ENCODE peak calls at places on chromosomes 1 and 21, in ten cellular contexts. One of them, this sample, is unnamed.

GRCh38 chr1:206703647-206704046 is 18.9 kb downstream of the MAPKAPK2 start:
- DNase-seq in AG08395: no peak
- DNase-seq in stimulated activated CD4-positive, alpha-beta T cell treated with anti-CD3 and anti-CD28 coated beads, Interleukin-1b, Interleukin-23, amount 100 ng/mL, for 4 hours: peak
- DNase-seq in A172: no peak
- DNase-seq in NCI-H1105 treated with DMSO at 0.1 percent for 48 hours: no peak
- DNase-seq in heart right ventricle: no peak
- DNase-seq in NCI-H1417: no peak
- DNase-seq in NCI-H2081: no peak
- DNase-seq in stimulated activated CD8-positive, alpha-beta memory T cell treated with anti-CD3 and anti-CD28 coated beads, Interleukin-7, amount 100 ng/mL, for 1 hour: peak
- DNase-seq in GM12864: no peak
- DNase-seq in this sample: no peak

GRCh38 chr1:225449261-225449660 is 21.4 kb upstream of the LBR start:
- DNase-seq in NCI-H1417: no peak
- DNase-seq in heart right ventricle: no peak
- DNase-seq in stimulated activated CD8-positive, alpha-beta memory T cell treated with anti-CD3 and anti-CD28 coated beads, Interleukin-7, amount 100 ng/mL, for 1 hour: no peak
- DNase-seq in A172: peak
- DNase-seq in AG08395: no peak
- DNase-seq in NCI-H2081: no peak
- DNase-seq in GM12864: no peak
- DNase-seq in stimulated activated CD4-positive, alpha-beta T cell treated with anti-CD3 and anti-CD28 coated beads, Interleukin-1b, Interleukin-23, amount 100 ng/mL, for 4 hours: no peak
- DNase-seq in NCI-H1105 treated with DMSO at 0.1 percent for 48 hours: no peak
- DNase-seq in this sample: no peak

GRCh38 chr21:41345934-41346685 is 15.7 kb upstream of the MX2 start:
- DNase-seq in stimulated activated CD8-positive, alpha-beta memory T cell treated with anti-CD3 and anti-CD28 coated beads, Interleukin-7, amount 100 ng/mL, for 1 hour: no peak
- DNase-seq in NCI-H1417: no peak
- DNase-seq in A172: peak
- DNase-seq in AG08395: no peak
- DNase-seq in NCI-H2081: no peak
- DNase-seq in GM12864: no peak
- DNase-seq in stimulated activated CD4-positive, alpha-beta T cell treated with anti-CD3 and anti-CD28 coated beads, Interleukin-1b, Interleukin-23, amount 100 ng/mL, for 4 hours: no peak
- DNase-seq in NCI-H1105 treated with DMSO at 0.1 percent for 48 hours: no peak
- DNase-seq in heart right ventricle: no peak
- DNase-seq in this sample: no peak

GRCh38 chr1:244160455-244161020 is 109.5 kb downstream of the ZBTB18 start:
- DNase-seq in stimulated activated CD8-positive, alpha-beta memory T cell treated with anti-CD3 and anti-CD28 coated beads, Interleukin-7, amount 100 ng/mL, for 1 hour: no peak
- DNase-seq in GM12864: no peak
- DNase-seq in AG08395: no peak
- DNase-seq in heart right ventricle: no peak
- DNase-seq in stimulated activated CD4-positive, alpha-beta T cell treated with anti-CD3 and anti-CD28 coated beads, Interleukin-1b, Interleukin-23, amount 100 ng/mL, for 4 hours: no peak
- DNase-seq in A172: no peak
- DNase-seq in NCI-H1417: no peak
- DNase-seq in NCI-H1105 treated with DMSO at 0.1 percent for 48 hours: no peak
- DNase-seq in NCI-H2081: no peak
- DNase-seq in this sample: no peak

GRCh38 chr1:16340673-16341072 is 11.6 kb downstream of the FBXO42 start:
- DNase-seq in heart right ventricle: no peak
- DNase-seq in stimulated activated CD4-positive, alpha-beta T cell treated with anti-CD3 and anti-CD28 coated beads, Interleukin-1b, Interleukin-23, amount 100 ng/mL, for 4 hours: no peak
- DNase-seq in stimulated activated CD8-positive, alpha-beta memory T cell treated with anti-CD3 and anti-CD28 coated beads, Interleukin-7, amount 100 ng/mL, for 1 hour: no peak
- DNase-seq in AG08395: no peak
- DNase-seq in NCI-H2081: no peak
- DNase-seq in NCI-H1105 treated with DMSO at 0.1 percent for 48 hours: no peak
- DNase-seq in A172: no peak
- DNase-seq in GM12864: no peak
- DNase-seq in NCI-H1417: no peak
- DNase-seq in this sample: no peak

GRCh38 chr1:155834296-155834926 is 22.6 kb downstream of the GON4L start:
- DNase-seq in NCI-H1105 treated with DMSO at 0.1 percent for 48 hours: no peak
- DNase-seq in GM12864: no peak
- DNase-seq in NCI-H2081: no peak
- DNase-seq in A172: peak
- DNase-seq in stimulated activated CD4-positive, alpha-beta T cell treated with anti-CD3 and anti-CD28 coated beads, Interleukin-1b, Interleukin-23, amount 100 ng/mL, for 4 hours: no peak
- DNase-seq in heart right ventricle: no peak
- DNase-seq in NCI-H1417: no peak
- DNase-seq in AG08395: peak
- DNase-seq in stimulated activated CD8-positive, alpha-beta memory T cell treated with anti-CD3 and anti-CD28 coated beads, Interleukin-7, amount 100 ng/mL, for 1 hour: no peak
- DNase-seq in this sample: no peak

GRCh38 chr21:27526451-27526850 is 559.6 kb upstream of the ADAMTS5 start:
- DNase-seq in NCI-H1417: no peak
- DNase-seq in NCI-H2081: no peak
- DNase-seq in stimulated activated CD8-positive, alpha-beta memory T cell treated with anti-CD3 and anti-CD28 coated beads, Interleukin-7, amount 100 ng/mL, for 1 hour: no peak
- DNase-seq in heart right ventricle: no peak
- DNase-seq in stimulated activated CD4-positive, alpha-beta T cell treated with anti-CD3 and anti-CD28 coated beads, Interleukin-1b, Interleukin-23, amount 100 ng/mL, for 4 hours: no peak
- DNase-seq in AG08395: no peak
- DNase-seq in NCI-H1105 treated with DMSO at 0.1 percent for 48 hours: no peak
- DNase-seq in A172: no peak
- DNase-seq in GM12864: no peak
- DNase-seq in this sample: no peak

GRCh38 chr1:66311092-66311491 is 222.9 kb upstream of the SGIP1 start:
- DNase-seq in stimulated activated CD8-positive, alpha-beta memory T cell treated with anti-CD3 and anti-CD28 coated beads, Interleukin-7, amount 100 ng/mL, for 1 hour: no peak
- DNase-seq in heart right ventricle: no peak
- DNase-seq in A172: no peak
- DNase-seq in NCI-H2081: no peak
- DNase-seq in GM12864: no peak
- DNase-seq in NCI-H1417: no peak
- DNase-seq in NCI-H1105 treated with DMSO at 0.1 percent for 48 hours: no peak
- DNase-seq in stimulated activated CD4-positive, alpha-beta T cell treated with anti-CD3 and anti-CD28 coated beads, Interleukin-1b, Interleukin-23, amount 100 ng/mL, for 4 hours: no peak
- DNase-seq in AG08395: no peak
- DNase-seq in this sample: no peak

GRCh38 chr1:189821838-189822237 is 655.8 kb downstream of the BRINP3 start:
- DNase-seq in NCI-H2081: no peak
- DNase-seq in stimulated activated CD4-positive, alpha-beta T cell treated with anti-CD3 and anti-CD28 coated beads, Interleukin-1b, Interleukin-23, amount 100 ng/mL, for 4 hours: no peak
- DNase-seq in NCI-H1417: no peak
- DNase-seq in heart right ventricle: no peak
- DNase-seq in GM12864: no peak
- DNase-seq in stimulated activated CD8-positive, alpha-beta memory T cell treated with anti-CD3 and anti-CD28 coated beads, Interleukin-7, amount 100 ng/mL, for 1 hour: no peak
- DNase-seq in NCI-H1105 treated with DMSO at 0.1 percent for 48 hours: no peak
- DNase-seq in AG08395: no peak
- DNase-seq in A172: no peak
- DNase-seq in this sample: no peak

GRCh38 chr1:67735220-67735619 is 50.2 kb downstream of the GADD45A start:
- DNase-seq in NCI-H1417: no peak
- DNase-seq in stimulated activated CD4-positive, alpha-beta T cell treated with anti-CD3 and anti-CD28 coated beads, Interleukin-1b, Interleukin-23, amount 100 ng/mL, for 4 hours: no peak
- DNase-seq in NCI-H2081: no peak
- DNase-seq in heart right ventricle: no peak
- DNase-seq in stimulated activated CD8-positive, alpha-beta memory T cell treated with anti-CD3 and anti-CD28 coated beads, Interleukin-7, amount 100 ng/mL, for 1 hour: no peak
- DNase-seq in A172: no peak
- DNase-seq in GM12864: no peak
- DNase-seq in AG08395: no peak
- DNase-seq in NCI-H1105 treated with DMSO at 0.1 percent for 48 hours: no peak
- DNase-seq in this sample: no peak

GRCh38 chr1:216310776-216311175 is 112.5 kb downstream of the USH2A start:
- DNase-seq in AG08395: no peak
- DNase-seq in NCI-H2081: peak
- DNase-seq in A172: peak
- DNase-seq in stimulated activated CD4-positive, alpha-beta T cell treated with anti-CD3 and anti-CD28 coated beads, Interleukin-1b, Interleukin-23, amount 100 ng/mL, for 4 hours: no peak
- DNase-seq in NCI-H1417: peak
- DNase-seq in stimulated activated CD8-positive, alpha-beta memory T cell treated with anti-CD3 and anti-CD28 coated beads, Interleukin-7, amount 100 ng/mL, for 1 hour: no peak
- DNase-seq in GM12864: peak
- DNase-seq in heart right ventricle: peak
- DNase-seq in NCI-H1105 treated with DMSO at 0.1 percent for 48 hours: peak
- DNase-seq in this sample: peak

GRCh38 chr1:2383576-2383975 is 7.8 kb downstream of the MORN1 start:
- DNase-seq in stimulated activated CD4-positive, alpha-beta T cell treated with anti-CD3 and anti-CD28 coated beads, Interleukin-1b, Interleukin-23, amount 100 ng/mL, for 4 hours: no peak
- DNase-seq in GM12864: no peak
- DNase-seq in A172: no peak
- DNase-seq in heart right ventricle: no peak
- DNase-seq in stimulated activated CD8-positive, alpha-beta memory T cell treated with anti-CD3 and anti-CD28 coated beads, Interleukin-7, amount 100 ng/mL, for 1 hour: no peak
- DNase-seq in NCI-H2081: no peak
- DNase-seq in NCI-H1417: no peak
- DNase-seq in NCI-H1105 treated with DMSO at 0.1 percent for 48 hours: no peak
- DNase-seq in AG08395: no peak
- DNase-seq in this sample: no peak

GRCh38 chr1:28443550-28443949 is 62.3 kb upstream of the RCC1 start:
- DNase-seq in NCI-H1105 treated with DMSO at 0.1 percent for 48 hours: no peak
- DNase-seq in NCI-H1417: no peak
- DNase-seq in stimulated activated CD8-positive, alpha-beta memory T cell treated with anti-CD3 and anti-CD28 coated beads, Interleukin-7, amount 100 ng/mL, for 1 hour: no peak
- DNase-seq in NCI-H2081: no peak
- DNase-seq in GM12864: no peak
- DNase-seq in AG08395: no peak
- DNase-seq in A172: no peak
- DNase-seq in stimulated activated CD4-positive, alpha-beta T cell treated with anti-CD3 and anti-CD28 coated beads, Interleukin-1b, Interleukin-23, amount 100 ng/mL, for 4 hours: no peak
- DNase-seq in heart right ventricle: no peak
- DNase-seq in this sample: no peak

GRCh38 chr1:109228167-109228566 is 14.4 kb downstream of the SARS1 start:
- DNase-seq in GM12864: no peak
- DNase-seq in NCI-H1105 treated with DMSO at 0.1 percent for 48 hours: no peak
- DNase-seq in heart right ventricle: no peak
- DNase-seq in AG08395: no peak
- DNase-seq in A172: peak
- DNase-seq in stimulated activated CD8-positive, alpha-beta memory T cell treated with anti-CD3 and anti-CD28 coated beads, Interleukin-7, amount 100 ng/mL, for 1 hour: no peak
- DNase-seq in NCI-H1417: no peak
- DNase-seq in stimulated activated CD4-positive, alpha-beta T cell treated with anti-CD3 and anti-CD28 coated beads, Interleukin-1b, Interleukin-23, amount 100 ng/mL, for 4 hours: no peak
- DNase-seq in NCI-H2081: no peak
- DNase-seq in this sample: no peak

GRCh38 chr1:164733070-164733469 is 174.1 kb downstream of the PBX1 start:
- DNase-seq in GM12864: no peak
- DNase-seq in A172: peak
- DNase-seq in stimulated activated CD4-positive, alpha-beta T cell treated with anti-CD3 and anti-CD28 coated beads, Interleukin-1b, Interleukin-23, amount 100 ng/mL, for 4 hours: no peak
- DNase-seq in heart right ventricle: no peak
- DNase-seq in AG08395: peak
- DNase-seq in NCI-H1105 treated with DMSO at 0.1 percent for 48 hours: no peak
- DNase-seq in stimulated activated CD8-positive, alpha-beta memory T cell treated with anti-CD3 and anti-CD28 coated beads, Interleukin-7, amount 100 ng/mL, for 1 hour: no peak
- DNase-seq in NCI-H2081: no peak
- DNase-seq in NCI-H1417: no peak
- DNase-seq in this sample: no peak

GRCh38 chr1:153567621-153568366 is 2.1 kb upstream of the S100A2 start:
- DNase-seq in AG08395: no peak
- DNase-seq in stimulated activated CD4-positive, alpha-beta T cell treated with anti-CD3 and anti-CD28 coated beads, Interleukin-1b, Interleukin-23, amount 100 ng/mL, for 4 hours: no peak
- DNase-seq in stimulated activated CD8-positive, alpha-beta memory T cell treated with anti-CD3 and anti-CD28 coated beads, Interleukin-7, amount 100 ng/mL, for 1 hour: no peak
- DNase-seq in A172: peak
- DNase-seq in NCI-H2081: no peak
- DNase-seq in GM12864: no peak
- DNase-seq in NCI-H1417: peak
- DNase-seq in heart right ventricle: no peak
- DNase-seq in NCI-H1105 treated with DMSO at 0.1 percent for 48 hours: no peak
- DNase-seq in this sample: no peak

GRCh38 chr1:70745199-70745598 is 302.4 kb downstream of the PTGER3 start:
- DNase-seq in GM12864: no peak
- DNase-seq in A172: no peak
- DNase-seq in heart right ventricle: no peak
- DNase-seq in NCI-H1105 treated with DMSO at 0.1 percent for 48 hours: no peak
- DNase-seq in stimulated activated CD4-positive, alpha-beta T cell treated with anti-CD3 and anti-CD28 coated beads, Interleukin-1b, Interleukin-23, amount 100 ng/mL, for 4 hours: no peak
- DNase-seq in NCI-H2081: no peak
- DNase-seq in NCI-H1417: no peak
- DNase-seq in AG08395: no peak
- DNase-seq in stimulated activated CD8-positive, alpha-beta memory T cell treated with anti-CD3 and anti-CD28 coated beads, Interleukin-7, amount 100 ng/mL, for 1 hour: no peak
- DNase-seq in this sample: no peak

GRCh38 chr1:27006683-27007082 is 6.0 kb downstream of the TENT5B start:
- DNase-seq in AG08395: no peak
- DNase-seq in NCI-H1417: no peak
- DNase-seq in GM12864: no peak
- DNase-seq in A172: no peak
- DNase-seq in stimulated activated CD4-positive, alpha-beta T cell treated with anti-CD3 and anti-CD28 coated beads, Interleukin-1b, Interleukin-23, amount 100 ng/mL, for 4 hours: no peak
- DNase-seq in NCI-H2081: no peak
- DNase-seq in NCI-H1105 treated with DMSO at 0.1 percent for 48 hours: no peak
- DNase-seq in heart right ventricle: no peak
- DNase-seq in stimulated activated CD8-positive, alpha-beta memory T cell treated with anti-CD3 and anti-CD28 coated beads, Interleukin-7, amount 100 ng/mL, for 1 hour: no peak
- DNase-seq in this sample: no peak

GRCh38 chr1:53066433-53066832 is 4.4 kb downstream of the PODN start:
- DNase-seq in NCI-H2081: no peak
- DNase-seq in A172: no peak
- DNase-seq in NCI-H1417: no peak
- DNase-seq in stimulated activated CD8-positive, alpha-beta memory T cell treated with anti-CD3 and anti-CD28 coated beads, Interleukin-7, amount 100 ng/mL, for 1 hour: no peak
- DNase-seq in GM12864: no peak
- DNase-seq in NCI-H1105 treated with DMSO at 0.1 percent for 48 hours: no peak
- DNase-seq in stimulated activated CD4-positive, alpha-beta T cell treated with anti-CD3 and anti-CD28 coated beads, Interleukin-1b, Interleukin-23, amount 100 ng/mL, for 4 hours: no peak
- DNase-seq in heart right ventricle: no peak
- DNase-seq in AG08395: no peak
- DNase-seq in this sample: no peak

GRCh38 chr1:52358851-52359497 is 7.0 kb downstream of the CC2D1B start:
- DNase-seq in AG08395: no peak
- DNase-seq in stimulated activated CD4-positive, alpha-beta T cell treated with anti-CD3 and anti-CD28 coated beads, Interleukin-1b, Interleukin-23, amount 100 ng/mL, for 4 hours: no peak
- DNase-seq in NCI-H2081: no peak
- DNase-seq in A172: no peak
- DNase-seq in GM12864: no peak
- DNase-seq in NCI-H1417: no peak
- DNase-seq in heart right ventricle: no peak
- DNase-seq in NCI-H1105 treated with DMSO at 0.1 percent for 48 hours: no peak
- DNase-seq in stimulated activated CD8-positive, alpha-beta memory T cell treated with anti-CD3 and anti-CD28 coated beads, Interleukin-7, amount 100 ng/mL, for 1 hour: no peak
- DNase-seq in this sample: no peak

GRCh38 chr21:41765393-41765950 is 1.4 kb downstream of the RIPK4 start:
- DNase-seq in stimulated activated CD4-positive, alpha-beta T cell treated with anti-CD3 and anti-CD28 coated beads, Interleukin-1b, Interleukin-23, amount 100 ng/mL, for 4 hours: no peak
- DNase-seq in stimulated activated CD8-positive, alpha-beta memory T cell treated with anti-CD3 and anti-CD28 coated beads, Interleukin-7, amount 100 ng/mL, for 1 hour: no peak
- DNase-seq in heart right ventricle: no peak
- DNase-seq in A172: no peak
- DNase-seq in NCI-H1417: peak
- DNase-seq in GM12864: no peak
- DNase-seq in AG08395: no peak
- DNase-seq in NCI-H1105 treated with DMSO at 0.1 percent for 48 hours: no peak
- DNase-seq in NCI-H2081: no peak
- DNase-seq in this sample: no peak

GRCh38 chr1:194975913-194976312 is 1632.3 kb downstream of the KCNT2 start:
- DNase-seq in NCI-H1417: no peak
- DNase-seq in stimulated activated CD4-positive, alpha-beta T cell treated with anti-CD3 and anti-CD28 coated beads, Interleukin-1b, Interleukin-23, amount 100 ng/mL, for 4 hours: no peak
- DNase-seq in NCI-H1105 treated with DMSO at 0.1 percent for 48 hours: no peak
- DNase-seq in stimulated activated CD8-positive, alpha-beta memory T cell treated with anti-CD3 and anti-CD28 coated beads, Interleukin-7, amount 100 ng/mL, for 1 hour: no peak
- DNase-seq in A172: peak
- DNase-seq in heart right ventricle: no peak
- DNase-seq in NCI-H2081: no peak
- DNase-seq in GM12864: no peak
- DNase-seq in AG08395: no peak
- DNase-seq in this sample: no peak

GRCh38 chr1:47201179-47201578 is 11.3 kb upstream of the PDZK1IP1 start:
- DNase-seq in GM12864: no peak
- DNase-seq in stimulated activated CD8-positive, alpha-beta memory T cell treated with anti-CD3 and anti-CD28 coated beads, Interleukin-7, amount 100 ng/mL, for 1 hour: no peak
- DNase-seq in AG08395: peak
- DNase-seq in A172: no peak
- DNase-seq in NCI-H1417: no peak
- DNase-seq in stimulated activated CD4-positive, alpha-beta T cell treated with anti-CD3 and anti-CD28 coated beads, Interleukin-1b, Interleukin-23, amount 100 ng/mL, for 4 hours: no peak
- DNase-seq in NCI-H2081: no peak
- DNase-seq in heart right ventricle: no peak
- DNase-seq in NCI-H1105 treated with DMSO at 0.1 percent for 48 hours: no peak
- DNase-seq in this sample: no peak

GRCh38 chr1:94787676-94788075 is 32.5 kb upstream of the SLC44A3 start:
- DNase-seq in NCI-H2081: no peak
- DNase-seq in stimulated activated CD4-positive, alpha-beta T cell treated with anti-CD3 and anti-CD28 coated beads, Interleukin-1b, Interleukin-23, amount 100 ng/mL, for 4 hours: no peak
- DNase-seq in stimulated activated CD8-positive, alpha-beta memory T cell treated with anti-CD3 and anti-CD28 coated beads, Interleukin-7, amount 100 ng/mL, for 1 hour: no peak
- DNase-seq in GM12864: no peak
- DNase-seq in A172: no peak
- DNase-seq in NCI-H1105 treated with DMSO at 0.1 percent for 48 hours: no peak
- DNase-seq in AG08395: no peak
- DNase-seq in heart right ventricle: no peak
- DNase-seq in NCI-H1417: no peak
- DNase-seq in this sample: no peak

GRCh38 chr1:67273591-67273990 is 34.1 kb upstream of the IL12RB2 start:
- DNase-seq in A172: no peak
- DNase-seq in NCI-H1105 treated with DMSO at 0.1 percent for 48 hours: no peak
- DNase-seq in heart right ventricle: no peak
- DNase-seq in stimulated activated CD4-positive, alpha-beta T cell treated with anti-CD3 and anti-CD28 coated beads, Interleukin-1b, Interleukin-23, amount 100 ng/mL, for 4 hours: no peak
- DNase-seq in AG08395: no peak
- DNase-seq in GM12864: no peak
- DNase-seq in NCI-H1417: no peak
- DNase-seq in NCI-H2081: no peak
- DNase-seq in stimulated activated CD8-positive, alpha-beta memory T cell treated with anti-CD3 and anti-CD28 coated beads, Interleukin-7, amount 100 ng/mL, for 1 hour: no peak
- DNase-seq in this sample: no peak

GRCh38 chr1:176157995-176158394 is 49.1 kb downstream of the COP1 start:
- DNase-seq in stimulated activated CD8-positive, alpha-beta memory T cell treated with anti-CD3 and anti-CD28 coated beads, Interleukin-7, amount 100 ng/mL, for 1 hour: no peak
- DNase-seq in NCI-H1105 treated with DMSO at 0.1 percent for 48 hours: no peak
- DNase-seq in A172: peak
- DNase-seq in NCI-H2081: no peak
- DNase-seq in heart right ventricle: no peak
- DNase-seq in NCI-H1417: peak
- DNase-seq in stimulated activated CD4-positive, alpha-beta T cell treated with anti-CD3 and anti-CD28 coated beads, Interleukin-1b, Interleukin-23, amount 100 ng/mL, for 4 hours: no peak
- DNase-seq in GM12864: no peak
- DNase-seq in AG08395: no peak
- DNase-seq in this sample: no peak

GRCh38 chr1:193183019-193183643 is 3.3 kb downstream of the B3GALT2 start:
- DNase-seq in GM12864: peak
- DNase-seq in NCI-H2081: peak
- DNase-seq in heart right ventricle: peak
- DNase-seq in stimulated activated CD4-positive, alpha-beta T cell treated with anti-CD3 and anti-CD28 coated beads, Interleukin-1b, Interleukin-23, amount 100 ng/mL, for 4 hours: peak
- DNase-seq in NCI-H1105 treated with DMSO at 0.1 percent for 48 hours: peak
- DNase-seq in NCI-H1417: peak
- DNase-seq in A172: peak
- DNase-seq in stimulated activated CD8-positive, alpha-beta memory T cell treated with anti-CD3 and anti-CD28 coated beads, Interleukin-7, amount 100 ng/mL, for 1 hour: no peak
- DNase-seq in AG08395: peak
- DNase-seq in this sample: peak

GRCh38 chr1:230314142-230314470 is 112.0 kb downstream of the PGBD5 start:
- DNase-seq in NCI-H2081: no peak
- DNase-seq in stimulated activated CD4-positive, alpha-beta T cell treated with anti-CD3 and anti-CD28 coated beads, Interleukin-1b, Interleukin-23, amount 100 ng/mL, for 4 hours: no peak
- DNase-seq in GM12864: no peak
- DNase-seq in AG08395: no peak
- DNase-seq in NCI-H1417: no peak
- DNase-seq in NCI-H1105 treated with DMSO at 0.1 percent for 48 hours: no peak
- DNase-seq in stimulated activated CD8-positive, alpha-beta memory T cell treated with anti-CD3 and anti-CD28 coated beads, Interleukin-7, amount 100 ng/mL, for 1 hour: no peak
- DNase-seq in A172: no peak
- DNase-seq in heart right ventricle: no peak
- DNase-seq in this sample: no peak